ENCODE peak calls at places on chromosomes 7 and 10, in nine cellular contexts. X is ELF-1, D is BJ, N is stomach, I is neural progenitor cell, T is IMR-90, H is GM06990, J is iris pigment epithelial cell, W is Calu3. Y is an unnamed sample.

GRCh38 chr7:99092064-99092720 is 51.7 kb downstream of the SMURF1 start:
- DNase-seq in D (no peak), H (no peak), I (no peak), X (no peak), W (peak; percentile 58), N (no peak), J (no peak), T (no peak), Y (no peak)

GRCh38 chr10:70589762-70590662 is 12.5 kb downstream of the PRF1 start:
- DNase-seq in D (no peak), J (peak; percentile 26), N (peak; percentile 25), I (no peak), H (no peak), T (peak; percentile 66), W (no peak), X (no peak), Y (no peak)

GRCh38 chr10:96512524-96512991 is 1.2 kb downstream of the TLL2 start:
- DNase-seq in X (peak; percentile 56), D (no peak), T (peak; percentile 12), W (peak; percentile 10), H (peak; percentile 51), I (peak; percentile 76), N (no peak), J (peak; percentile 31), Y (no peak)

GRCh38 chr10:84026821-84027257 is 112.5 kb upstream of the GHITM start:
- DNase-seq in X (peak; percentile 58), I (peak; percentile 58), H (no peak), D (no peak), J (peak; percentile 1), W (peak; percentile 25), N (no peak), T (peak; percentile 1), Y (no peak)

GRCh38 chr10:113235505-113235904 is 285.5 kb downstream of the TCF7L2 start:
- DNase-seq in X (no peak), J (no peak), I (no peak), W (no peak), D (no peak), H (no peak), N (no peak), T (no peak), Y (no peak)

GRCh38 chr7:28483868-28484267 is 71.5 kb downstream of the CREB5 start:
- DNase-seq in W (no peak), H (no peak), X (no peak), I (no peak), J (peak; percentile 8), T (peak; percentile 51), N (no peak), D (peak; percentile 68), Y (no peak)

GRCh38 chr7:26436996-26437547 is 145.4 kb downstream of the SNX10 start:
- DNase-seq in I (no peak), H (no peak), W (no peak), J (no peak), N (no peak), T (no peak), X (no peak), D (no peak), Y (no peak)

GRCh38 chr10:129646921-129647320 is 179.9 kb downstream of the MGMT start:
- DNase-seq in W (no peak), H (no peak), J (no peak), X (no peak), I (no peak), T (no peak), N (no peak), D (no peak), Y (no peak)

GRCh38 chr10:81192404-81192803 is 654.7 kb downstream of the SH2D4B start:
- DNase-seq in N (no peak), T (no peak), W (no peak), X (no peak), D (no peak), H (no peak), I (no peak), J (no peak), Y (no peak)

GRCh38 chr7:155918720-155919399 is 106.6 kb upstream of the SHH start:
- DNase-seq in W (peak; percentile 86), J (peak; percentile 93), D (no peak), I (no peak), H (no peak), T (peak; percentile 95), X (no peak), N (peak; percentile 93), Y (no peak)

GRCh38 chr7:127409629-127410028 is 17.1 kb upstream of the ZNF800 start:
- DNase-seq in T (no peak), I (peak; percentile 43), H (no peak), W (no peak), J (peak; percentile 4), N (no peak), X (peak; percentile 8), D (no peak), Y (no peak)

GRCh38 chr10:102628451-102628911 is 15.8 kb upstream of the TRIM8 start:
- DNase-seq in W (peak; percentile 26), H (no peak), I (no peak), T (no peak), N (no peak), D (no peak), J (no peak), X (peak; percentile 75), Y (no peak)

GRCh38 chr10:83723080-83723479 is 416.2 kb upstream of the GHITM start:
- DNase-seq in D (no peak), X (no peak), T (no peak), H (no peak), W (no peak), J (no peak), I (no peak), N (no peak), Y (no peak)

GRCh38 chr7:16412535-16413247 is 8.6 kb downstream of the CRPPA start:
- DNase-seq in I (no peak), W (no peak), D (no peak), J (no peak), H (no peak), N (no peak), T (no peak), X (no peak), Y (no peak)

GRCh38 chr7:39741942-39742623 is 118.7 kb downstream of the RALA start:
- DNase-seq in N (no peak), I (peak; percentile 78), J (peak; percentile 38), H (no peak), T (peak; percentile 41), X (peak; percentile 91), W (peak; percentile 90), D (no peak), Y (no peak)

GRCh38 chr7:74612015-74612829 is 45.3 kb upstream of the GTF2I start:
- DNase-seq in N (no peak), J (peak; percentile 44), H (no peak), W (peak; percentile 77), I (peak; percentile 18), X (peak; percentile 65), D (no peak), T (no peak), Y (peak; percentile 49)

GRCh38 chr7:7944619-7945282 is 23.8 kb upstream of the GLCCI1 start:
- DNase-seq in J (no peak), X (no peak), T (no peak), I (peak; percentile 25), W (no peak), D (no peak), H (peak; percentile 81), N (peak; percentile 32), Y (no peak)

GRCh38 chr10:75599875-75600648 is 168.6 kb downstream of the LRMDA start:
- DNase-seq in I (no peak), H (no peak), W (no peak), T (no peak), J (no peak), N (no peak), X (peak; percentile 68), D (no peak), Y (no peak)

Y was measured in prostate gland.